ENCODE peak calls at places on chromosomes 6 and 20, in seven cellular contexts. P is prostate gland, X is fibroblast of lung, M is tibial artery, A is glutamatergic neuron, Y is pancreas, S is progenitor cell of endocrine pancreas. T is an unnamed sample.

GRCh38 chr20:60581606-60582005 is 623.4 kb downstream of the CDH26 start:
- DNase-seq in X (no peak), P (no peak), S (no peak), M (no peak), Y (no peak), A (no peak), T (no peak)

GRCh38 chr6:62229231-62229630 is 56.8 kb downstream of the KHDRBS2 start:
- DNase-seq in S (no peak), M (no peak), Y (no peak), P (no peak), A (peak; percentile 78), X (no peak), T (no peak)

GRCh38 chr6:85756982-85757381 is 114.3 kb upstream of the SYNCRIP start:
- DNase-seq in X (peak; percentile 65), P (no peak), M (no peak), A (no peak), Y (no peak), S (no peak), T (peak; percentile 45)

GRCh38 chr6:41939848-41940758 is 1.5 kb downstream of the CCND3 start:
- DNase-seq in P (no peak), A (peak; percentile 49), M (no peak), X (peak; percentile 44), S (peak; percentile 11), Y (no peak), T (peak; percentile 42)

GRCh38 chr6:156989159-156989806 is 212.1 kb downstream of the ARID1B start:
- DNase-seq in X (no peak), S (no peak), Y (no peak), M (no peak), P (no peak), A (no peak), T (no peak)

GRCh38 chr6:97958143-97958542 is 675.1 kb upstream of the MMS22L start:
- DNase-seq in M (no peak), S (no peak), X (no peak), P (no peak), A (peak; percentile 12), Y (no peak), T (peak; percentile 74)

GRCh38 chr6:23735151-23735550 is 390.9 kb upstream of the NRSN1 start:
- DNase-seq in Y (no peak), M (no peak), X (no peak), P (no peak), S (no peak), A (no peak), T (peak; percentile 41)

GRCh38 chr6:3585320-3585935 is 128.6 kb upstream of the SLC22A23 start:
- DNase-seq in S (no peak), X (peak; percentile 91), P (no peak), Y (no peak), A (no peak), M (no peak), T (peak; percentile 78)

GRCh38 chr6:52243282-52243893 is 912 bp downstream of the IL17F start:
- DNase-seq in M (no peak), A (no peak), Y (no peak), S (no peak), X (no peak), P (no peak), T (peak; percentile 29)

GRCh38 chr6:84766118-84766683 is 1.8 kb upstream of the TBX18 start:
- DNase-seq in A (no peak), M (peak; percentile 25), P (no peak), X (no peak), S (no peak), Y (no peak), T (no peak)

GRCh38 chr20:871436-871835 is 37.9 kb downstream of the FAM110A start:
- DNase-seq in P (no peak), X (no peak), Y (no peak), M (no peak), A (no peak), S (no peak), T (no peak)

GRCh38 chr6:134245691-134246090 is 72.2 kb downstream of the SGK1 start:
- DNase-seq in S (no peak), M (no peak), X (no peak), Y (no peak), P (no peak), A (no peak), T (no peak)

GRCh38 chr6:106832766-106833510 is 141.6 kb downstream of the CD24 start:
- DNase-seq in X (no peak), S (no peak), M (no peak), P (no peak), A (no peak), Y (no peak), T (no peak)
- TF ChIP-seq CTCF in X (no peak), S (no peak), M (no peak), P (no peak), A (no peak), Y (no peak), T (no peak)

GRCh38 chr20:54105653-54106052 is 35.3 kb upstream of the BCAS1 start:
- DNase-seq in S (no peak), A (no peak), P (no peak), M (no peak), X (no peak), Y (no peak), T (peak; percentile 62)

GRCh38 chr20:54103762-54104600 is 33.6 kb upstream of the BCAS1 start:
- DNase-seq in M (no peak), X (no peak), P (no peak), Y (no peak), A (no peak), S (no peak), T (no peak)

GRCh38 chr20:54100563-54100962 is 30.2 kb upstream of the BCAS1 start:
- DNase-seq in S (no peak), X (no peak), Y (no peak), M (no peak), A (no peak), P (no peak), T (no peak)

GRCh38 chr20:54102543-54102942 is 32.1 kb upstream of the BCAS1 start:
- DNase-seq in X (no peak), A (no peak), M (no peak), P (no peak), S (no peak), Y (no peak), T (no peak)

DNA sequence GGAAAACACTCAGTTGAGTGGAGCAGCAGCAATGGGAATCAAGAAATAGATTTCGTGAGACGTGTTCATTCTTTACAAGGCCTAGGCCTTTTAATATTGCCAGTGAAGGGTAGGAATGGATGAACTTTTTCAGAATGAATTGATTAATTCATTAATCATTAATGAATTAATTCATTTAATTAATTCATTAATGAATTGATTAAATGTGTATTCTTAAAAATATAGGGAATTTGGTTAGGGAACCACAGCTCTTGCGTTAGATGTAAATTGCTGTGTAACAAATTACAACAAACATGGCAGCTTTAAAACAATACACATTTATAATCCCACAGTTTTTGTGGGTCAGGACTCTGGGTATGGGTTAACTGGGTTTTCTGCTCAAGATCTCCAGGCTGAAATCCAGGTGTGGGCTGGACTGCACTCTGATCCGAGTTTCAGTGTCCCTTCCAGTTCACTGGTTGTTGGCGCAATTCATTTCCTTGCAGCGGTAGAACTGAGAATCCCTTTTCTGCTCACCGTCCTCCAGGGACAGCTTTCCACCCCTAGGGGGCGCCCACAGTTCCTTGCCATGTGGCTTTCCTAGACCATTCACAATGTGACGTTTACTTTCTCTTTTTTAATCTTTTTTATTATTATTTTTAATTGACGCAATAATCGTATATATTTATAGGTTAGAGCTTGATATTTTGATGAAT is 32.8 kb upstream of the BCAS1 start:
- DNase-seq in P (peak; percentile 56), X (peak; percentile 74), A (peak; percentile 92), S (peak; percentile 51), Y (peak; percentile 81), M (peak; percentile 49), T (peak; percentile 83)
- TF ChIP-seq CTCF in P (peak; percentile 57), X (peak; percentile 99), A (peak; percentile 90), S (peak; percentile 87), Y (peak; percentile 84), M (peak; percentile 63), T (peak; percentile 77)

GRCh38 chr20:49259799-49260198 is 18.1 kb downstream of the ZNFX1 start:
- DNase-seq in Y (no peak), M (no peak), X (no peak), P (no peak), S (no peak), A (no peak), T (no peak)

GRCh38 chr20:49261173-49261572 is 16.7 kb downstream of the ZNFX1 start:
- DNase-seq in X (no peak), Y (no peak), A (no peak), S (no peak), M (no peak), P (no peak), T (no peak)

GRCh38 chr20:49262444-49262843 is 15.4 kb downstream of the ZNFX1 start:
- DNase-seq in M (no peak), A (no peak), P (no peak), S (no peak), Y (no peak), X (no peak), T (no peak)

GRCh38 chr20:49259284-49259683 is 18.6 kb downstream of the ZNFX1 start:
- DNase-seq in M (no peak), A (no peak), Y (no peak), S (no peak), X (no peak), P (no peak), T (no peak)

DNA sequence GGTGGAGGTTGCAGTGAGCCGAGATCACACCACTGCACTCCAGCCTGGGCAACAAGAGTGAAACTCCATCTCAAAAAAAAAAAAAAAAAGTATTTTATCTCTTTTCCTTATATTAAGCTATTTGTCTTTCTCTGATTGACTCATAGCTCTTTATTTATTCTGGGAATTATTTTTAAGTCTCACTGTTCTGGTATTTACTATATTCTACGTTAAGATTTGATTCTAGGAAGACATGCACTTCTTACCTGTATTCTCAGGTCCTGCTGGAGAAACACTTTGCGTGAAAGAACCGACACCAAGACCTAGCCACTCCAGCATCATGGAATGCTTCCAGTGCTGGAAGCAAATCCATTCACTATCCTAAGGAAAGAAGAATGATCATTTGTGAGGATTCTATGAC is 17.6 kb downstream of the ZNFX1 start:
- DNase-seq in M (no peak), A (no peak), X (no peak), S (no peak), P (no peak), Y (no peak), T (no peak)
- TF ChIP-seq CTCF in M (no peak), A (no peak), X (no peak), S (no peak), P (no peak), Y (no peak), T (no peak)

GRCh38 chr6:47321582-47321981 is 11.9 kb upstream of the TNFRSF21 start:
- DNase-seq in S (no peak), X (no peak), P (no peak), Y (no peak), M (no peak), A (no peak), T (no peak)
- TF ChIP-seq CTCF in S (no peak), X (no peak), P (no peak), Y (no peak), M (no peak), A (no peak), T (no peak)

DNA sequence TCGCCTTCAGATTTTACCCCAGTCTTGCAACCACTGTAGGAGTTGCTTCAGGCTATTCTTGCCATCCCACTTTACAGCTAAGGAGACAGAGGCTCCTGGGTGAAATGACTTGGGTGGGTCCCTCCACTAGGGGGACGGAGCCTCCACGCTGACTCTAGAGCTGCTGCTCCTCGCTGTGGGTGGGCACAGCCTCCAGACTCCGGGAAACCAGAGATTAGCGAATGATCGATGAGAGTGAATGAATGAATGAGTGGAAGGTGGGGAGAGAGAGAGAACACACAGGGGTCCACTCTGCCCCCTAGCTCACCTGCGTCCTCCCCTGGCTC is 10.4 kb downstream of the ZBP1 start:
- DNase-seq in M (no peak), Y (no peak), S (no peak), A (no peak), X (no peak), P (no peak), T (no peak)
- TF ChIP-seq CTCF in M (no peak), Y (no peak), S (peak; percentile 29), A (peak; percentile 20), X (no peak), P (no peak), T (no peak)